ENCODE peak calls at places on chromosomes 3 and 15, in nine cellular contexts. M is GM23248, E is body of pancreas, Y is tibial artery, P is sigmoid colon, A is neuronal stem cell, J is cardiac muscle cell, D is left lung, B is HepG2. V is an unnamed sample.

GRCh38 chr3:11803977-11804903 is 42.4 kb downstream of the TAMM41 start:
- DNase-seq in B (peak; percentile 51), A (peak; percentile 21), P (no peak), D (peak; percentile 42), Y (no peak), M (peak; percentile 79), E (peak; percentile 61), J (peak; percentile 78), V (peak; percentile 3)

GRCh38 chr3:51082363-51082762 is 302.7 kb upstream of the MANF start:
- DNase-seq in J (no peak), B (no peak), A (no peak), E (no peak), M (no peak), D (no peak), Y (no peak), P (no peak), V (no peak)

GRCh38 chr3:171652932-171653331 is 157.4 kb downstream of the PLD1 start:
- DNase-seq in P (no peak), A (no peak), M (no peak), J (no peak), B (no peak), Y (no peak), E (no peak), D (no peak), V (no peak)

GRCh38 chr3:139534992-139535879 is 4.3 kb downstream of the RBP1 start:
- DNase-seq in M (no peak), E (peak; percentile 94), B (peak; percentile 44), A (no peak), D (peak; percentile 39), P (peak; percentile 71), J (peak; percentile 95), Y (peak; percentile 89), V (no peak)

GRCh38 chr3:17489139-17489538 is 253.3 kb downstream of the TBC1D5 start:
- DNase-seq in J (no peak), D (no peak), M (peak; percentile 51), E (no peak), B (no peak), A (no peak), Y (no peak), P (no peak), V (no peak)

GRCh38 chr15:49423021-49423420 is at the start of gene FGF7:
- DNase-seq in B (peak; percentile 2), A (peak; percentile 9), E (no peak), Y (no peak), M (peak; percentile 88), P (peak; percentile 56), D (no peak), J (peak; percentile 88), V (no peak)

GRCh38 chr3:133453383-133453782 is 53.5 kb downstream of the BFSP2 start:
- DNase-seq in D (no peak), B (no peak), P (no peak), E (no peak), A (no peak), Y (no peak), J (no peak), M (no peak), V (no peak)

GRCh38 chr15:45084163-45084562 is 29.8 kb downstream of the DUOX2 start:
- DNase-seq in A (no peak), D (no peak), J (no peak), B (peak; percentile 33), M (no peak), P (no peak), E (no peak), Y (no peak), V (no peak)

GRCh38 chr15:23416349-23417276 is 30.4 kb downstream of the GOLGA6L2 start:
- DNase-seq in A (no peak), M (no peak), D (no peak), J (no peak), B (no peak), E (no peak), Y (peak; percentile 62), P (peak; percentile 54), V (no peak)

GRCh38 chr15:58452775-58453174 is 21.0 kb downstream of the LIPC start:
- DNase-seq in D (no peak), P (peak; percentile 12), M (no peak), B (no peak), Y (peak; percentile 27), J (no peak), A (no peak), E (no peak), V (no peak)

GRCh38 chr3:193945126-193945525 is 190.8 kb upstream of the HES1 start:
- DNase-seq in B (no peak), A (no peak), Y (peak; percentile 76), P (no peak), E (no peak), J (peak; percentile 21), M (no peak), D (no peak), V (no peak)

GRCh38 chr15:89203705-89204273 is 17.6 kb downstream of the RLBP1 start:
- DNase-seq in E (no peak), P (no peak), A (no peak), M (no peak), J (no peak), D (no peak), B (no peak), Y (no peak), V (no peak)

GRCh38 chr3:102353804-102354203 is 81.0 kb upstream of the ZPLD1 start:
- DNase-seq in M (no peak), A (no peak), D (no peak), P (no peak), Y (no peak), B (no peak), J (no peak), E (no peak), V (no peak)

GRCh38 chr3:133910422-133910821 is 14.7 kb upstream of the RAB6B start:
- DNase-seq in D (no peak), Y (no peak), E (no peak), M (no peak), A (no peak), P (no peak), B (no peak), J (no peak), V (no peak)

GRCh38 chr15:60137711-60138396 is 133.7 kb downstream of the FOXB1 start:
- DNase-seq in P (no peak), A (no peak), E (no peak), M (peak; percentile 71), Y (no peak), J (peak; percentile 13), B (no peak), D (no peak), V (no peak)

DNA sequence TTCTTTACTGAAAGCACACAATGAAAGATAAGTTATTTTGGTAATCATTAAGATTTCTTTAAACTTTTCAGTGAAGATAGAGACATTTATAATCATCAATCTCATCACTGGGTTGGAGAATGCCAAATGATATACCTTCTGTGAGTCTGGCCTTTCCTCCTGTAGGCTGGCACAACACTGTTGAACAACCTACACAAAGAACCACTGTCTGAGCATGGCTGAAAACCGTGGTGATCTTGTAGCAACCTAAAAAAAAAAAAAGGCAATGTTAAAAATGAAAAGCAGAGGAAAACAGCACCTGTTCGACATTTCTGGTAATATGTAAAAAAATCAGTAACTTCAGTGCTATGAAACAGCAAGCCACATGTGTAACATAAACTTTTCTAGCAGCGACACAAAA is 1.8 kb downstream of the RPS27L start:
- DNase-seq in Y (no peak), P (no peak), M (no peak), E (no peak), A (no peak), D (no peak), J (no peak), B (peak; percentile 35), V (no peak)
- H3K4me1 ChIP-seq in Y (peaks cover 35% of the 10 kb centered on the region), P (peaks cover 18% of the 10 kb centered on the region), M (peaks cover 21% of the 10 kb centered on the region), E (peaks cover 18% of the 10 kb centered on the region), A (peaks cover 3% of the 10 kb centered on the region), D (peaks cover 16% of the 10 kb centered on the region), J (no peaks in the 10 kb centered on the region), B (peaks cover 24% of the 10 kb centered on the region), V (no peaks in the 10 kb centered on the region)

DNA sequence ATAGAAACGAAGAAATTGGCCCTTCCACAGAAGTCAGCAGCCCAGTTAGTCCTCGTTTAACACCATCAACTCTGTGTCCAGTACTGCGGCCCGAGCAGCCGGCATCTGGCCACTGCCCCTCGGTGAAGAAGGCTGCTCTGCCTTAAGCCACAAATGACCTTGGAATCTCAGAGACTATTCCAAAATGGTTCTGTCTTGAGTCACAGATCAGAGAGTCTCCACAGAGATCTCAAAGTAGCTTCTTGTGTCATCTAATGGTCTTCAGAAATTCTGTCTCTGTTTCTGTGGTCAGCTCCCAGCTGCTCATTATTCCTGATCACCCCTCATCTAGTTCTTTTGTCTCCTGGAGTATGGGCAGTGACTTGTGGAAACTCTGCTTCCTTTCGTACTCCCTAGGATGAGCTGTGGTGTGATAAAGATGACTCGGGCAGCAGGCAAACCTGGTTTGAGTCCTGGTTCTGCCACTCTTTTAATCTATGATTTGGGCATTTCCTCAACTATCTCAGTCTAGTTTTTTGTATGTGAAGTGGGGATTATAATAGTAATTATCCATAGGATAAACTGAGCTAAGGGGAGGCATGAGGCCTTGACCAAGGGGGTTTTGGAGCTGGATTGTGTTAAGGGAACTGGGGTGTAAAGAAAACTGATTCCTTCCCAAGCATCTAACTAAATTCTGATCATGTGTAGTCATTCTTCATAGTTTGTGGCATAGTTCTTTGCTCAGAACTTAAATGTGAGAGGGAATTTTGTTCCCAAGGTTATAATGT is 22.6 kb downstream of the CRTC3 start:
- DNase-seq in B (no peak), J (peak; percentile 58), M (peak; percentile 92), D (no peak), A (no peak), Y (no peak), E (no peak), P (no peak), V (no peak)
- H3K27ac ChIP-seq in B (no peak overlapping the region), J (no peak overlapping the region), M (peak overlapping the region; percentile 98), D (peak overlapping the region; percentile 55), A (no peak overlapping the region), Y (peak overlapping the region; percentile 79), E (peak overlapping the region; percentile 12), P (peak overlapping the region; percentile 76), V (peak overlapping the region; percentile 81)

DNA sequence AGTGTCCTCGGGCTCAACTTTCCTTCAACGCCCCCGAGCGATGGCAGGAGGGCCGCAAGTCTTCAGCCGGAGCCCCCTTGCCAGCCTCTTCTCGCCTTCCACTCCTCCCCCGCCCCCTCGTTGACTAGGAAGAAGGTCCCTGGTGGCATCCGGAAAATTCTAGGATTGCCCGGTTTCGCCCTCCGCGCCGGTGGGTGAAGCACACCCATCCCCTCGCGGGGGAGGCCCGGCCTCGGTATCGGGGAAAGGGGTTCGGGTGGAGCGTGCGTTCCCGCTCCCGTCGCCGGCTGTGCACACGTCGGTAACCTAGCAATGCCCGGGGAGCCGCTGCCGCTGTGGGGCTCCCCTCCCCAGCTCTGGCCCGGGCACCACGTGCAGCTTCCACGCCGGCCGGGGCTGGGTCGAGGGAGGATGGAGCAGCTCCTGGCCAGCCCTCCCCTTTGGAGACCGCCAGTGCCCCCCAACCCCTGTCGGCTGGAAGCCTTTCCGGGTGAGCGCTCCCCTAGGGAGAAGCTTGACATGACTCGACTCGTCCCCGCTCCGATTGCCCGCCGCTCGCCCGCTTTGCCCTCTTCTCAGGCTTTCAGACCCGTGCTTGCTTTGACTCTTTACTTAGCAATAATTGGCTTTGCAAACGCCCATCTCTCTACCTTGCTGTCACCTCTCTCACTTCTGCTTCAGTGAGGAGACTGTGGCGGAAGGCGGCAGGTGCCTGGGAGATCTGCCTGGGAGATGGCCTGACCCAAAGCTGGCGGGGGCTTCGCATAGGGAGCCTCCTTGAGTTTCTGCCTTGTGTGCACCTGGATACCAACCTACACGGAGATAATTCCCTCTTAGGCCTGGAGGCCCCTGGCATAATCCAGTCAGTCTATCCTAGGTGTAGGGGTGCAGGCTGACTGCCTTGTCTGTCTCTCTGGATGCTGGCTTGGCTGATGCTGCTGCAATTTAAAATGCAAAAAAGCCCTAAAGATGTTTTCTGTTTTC is 1.4 kb downstream of the CACNA1D start:
- DNase-seq in E (peak; percentile 38), D (no peak), M (no peak), Y (no peak), A (no peak), B (no peak), J (no peak), P (peak; percentile 70), V (no peak)
- H3K4me1 ChIP-seq in E (peaks cover 19% of the 10 kb centered on the region), D (peaks cover 7% of the 10 kb centered on the region), M (no peaks in the 10 kb centered on the region), Y (peaks cover 24% of the 10 kb centered on the region), A (peaks cover 45% of the 10 kb centered on the region), B (peaks cover 35% of the 10 kb centered on the region), J (peaks cover 44% of the 10 kb centered on the region), P (peaks cover 54% of the 10 kb centered on the region), V (peaks cover 15% of the 10 kb centered on the region)

GRCh38 chr3:177615015-177615414 is 417.7 kb upstream of the TBL1XR1 start:
- DNase-seq in A (no peak), P (peak; percentile 81), B (peak; percentile 82), M (peak; percentile 62), Y (peak; percentile 73), D (peak; percentile 77), J (peak; percentile 99), E (peak; percentile 78), V (no peak)
- H3K27ac ChIP-seq in A (no peak overlapping the region), P (peak overlapping the region; percentile 20), B (no peak overlapping the region), M (no peak overlapping the region), Y (no peak overlapping the region), D (peak overlapping the region; percentile 57), J (no peak overlapping the region), E (no peak overlapping the region), V (peak overlapping the region; percentile 49)

V was measured in esophagus squamous epithelium.